ENCODE peak calls at places on chromosomes 7 and 10, in ten cellular contexts. K is right cardiac atrium; I is CD8-positive, alpha-beta T cell; P is adrenal gland; G is CD4-positive, alpha-beta memory T cell; N is A549; W is ovary; A is BE2C; Y is H9; U is heart right ventricle. O is an unnamed sample. For H3K4me1, the result is how much of the 10 kb centered on the place peaks cover.

GRCh38 chr10:124680675-124681074 is 63.5 kb downstream of the FAM53B start:
- DNase-seq in I (no peak), N (no peak), P (peak), W (no peak), A (no peak), K (peak), U (no peak), G (no peak), Y (no peak), O (no peak)

GRCh38 chr7:27078616-27079233 is 17.1 kb downstream of the HOXA1 start:
- DNase-seq in A (no peak), G (no peak), I (no peak), N (no peak), P (no peak), Y (no peak), U (no peak), K (no peak), W (no peak), O (no peak)

GRCh38 chr7:140597425-140597949 is 43.1 kb downstream of the DENND2A start:
- DNase-seq in W (peak), N (no peak), P (no peak), Y (no peak), U (peak), A (no peak), G (no peak), I (no peak), K (peak), O (no peak)

GRCh38 chr10:1198453-1199344 is 142.5 kb downstream of the WDR37 start:
- DNase-seq in A (no peak), N (no peak), W (no peak), U (no peak), I (no peak), Y (peak), P (no peak), G (no peak), K (no peak), O (no peak)

GRCh38 chr10:4851846-4852245 is 25.8 kb downstream of the AKR1E2 start:
- DNase-seq in Y (no peak), U (peak), W (no peak), I (no peak), A (no peak), P (no peak), N (no peak), G (no peak), K (peak), O (no peak)

GRCh38 chr10:30980951-30981616 is 50.6 kb downstream of the ZNF438 start:
- DNase-seq in K (peak), I (no peak), A (no peak), N (no peak), W (peak), Y (no peak), G (no peak), U (peak), P (peak), O (peak)

GRCh38 chr7:43669286-43670081 is 59.8 kb downstream of the COA1 start:
- DNase-seq in U (no peak), P (no peak), A (no peak), G (peak), Y (peak), W (no peak), N (no peak), K (no peak), I (no peak), O (no peak)

GRCh38 chr7:122850528-122850927 is 35.7 kb downstream of the CADPS2 start:
- DNase-seq in G (no peak), I (no peak), A (no peak), W (no peak), Y (no peak), N (no peak), P (no peak), K (no peak), U (no peak), O (no peak)

GRCh38 chr10:67818323-67818722 is 19.7 kb downstream of the DNAJC12 start:
- DNase-seq in I (no peak), A (no peak), P (no peak), Y (no peak), W (no peak), N (peak), U (no peak), K (no peak), G (no peak), O (no peak)

GRCh38 chr7:140494877-140495276 is 15.6 kb upstream of the MKRN1 start:
- DNase-seq in K (peak), Y (no peak), I (no peak), A (no peak), P (no peak), W (no peak), G (no peak), U (no peak), N (no peak), O (no peak)

GRCh38 chr10:84668186-84668763 is 339.9 kb downstream of the CCSER2 start:
- DNase-seq in I (no peak), P (no peak), K (no peak), U (no peak), G (no peak), N (no peak), Y (no peak), A (no peak), W (no peak), O (no peak)

GRCh38 chr10:49104323-49104722 is 11.0 kb downstream of the VSTM4 start:
- DNase-seq in P (no peak), K (peak), G (no peak), U (no peak), W (no peak), N (no peak), I (no peak), A (no peak), Y (no peak), O (no peak)

GRCh38 chr10:70619271-70620019 is 16.9 kb upstream of the PRF1 start:
- DNase-seq in P (no peak), G (no peak), I (no peak), W (no peak), N (peak), K (no peak), U (no peak), A (no peak), Y (no peak), O (no peak)

GRCh38 chr7:120743128-120743527 is 114.8 kb downstream of the TSPAN12 start:
- DNase-seq in A (no peak), W (no peak), K (no peak), P (no peak), I (no peak), G (no peak), U (no peak), N (no peak), Y (no peak), O (no peak)

GRCh38 chr10:110859947-110860376 is 11.8 kb upstream of the PDCD4 start:
- DNase-seq in N (no peak), G (no peak), U (no peak), W (no peak), K (no peak), I (no peak), P (no peak), Y (no peak), A (no peak), O (no peak)

GRCh38 chr10:57844387-57844998 is 423.2 kb downstream of the IPMK start:
- DNase-seq in Y (no peak), I (no peak), P (no peak), N (no peak), U (no peak), G (no peak), W (no peak), A (no peak), K (no peak), O (no peak)

GRCh38 chr7:131212114-131212513 is 115.6 kb upstream of the MKLN1 start:
- DNase-seq in K (no peak), W (no peak), I (no peak), A (no peak), U (no peak), Y (peak), P (no peak), G (no peak), N (no peak), O (no peak)

DNA sequence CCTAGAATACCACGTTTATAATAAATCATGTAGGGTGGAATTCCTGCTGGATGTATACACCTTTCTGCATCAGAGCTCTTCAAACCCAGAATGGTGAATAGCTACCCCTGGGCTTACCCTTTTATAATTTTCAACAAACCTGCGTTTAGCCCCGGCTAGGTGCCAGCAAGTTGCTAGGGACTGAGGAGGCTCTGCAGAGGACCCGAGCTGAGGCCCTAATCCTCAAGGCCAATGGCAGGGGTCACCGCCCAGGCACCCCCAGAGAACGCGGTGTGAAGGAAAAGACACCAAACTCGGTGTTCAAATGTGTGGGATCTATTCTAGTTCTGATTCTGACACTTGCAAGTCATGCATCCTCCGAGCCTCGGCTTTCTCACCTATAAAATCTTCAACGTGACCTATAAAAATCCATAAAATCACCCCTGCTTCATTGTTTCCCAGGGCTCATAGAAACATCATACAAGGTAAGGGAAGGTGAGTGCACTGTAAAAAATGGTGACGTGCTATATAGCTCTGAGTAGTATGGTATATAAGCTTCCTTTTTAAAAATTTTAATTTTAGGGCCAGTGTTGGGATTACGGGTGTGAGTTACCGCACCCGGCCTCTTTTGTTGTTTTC is 2.5 kb upstream of the ANXA11 start:
- DNase-seq in G (no peak), W (no peak), N (peak), Y (no peak), I (no peak), A (no peak), U (no peak), P (no peak), K (no peak), O (no peak)
- H3K4me1 ChIP-seq in G (under half), W (under half), N (under half), Y (under half), I (under half), A (under half), U (under half), P (under half), K (under half), O (under half)

DNA sequence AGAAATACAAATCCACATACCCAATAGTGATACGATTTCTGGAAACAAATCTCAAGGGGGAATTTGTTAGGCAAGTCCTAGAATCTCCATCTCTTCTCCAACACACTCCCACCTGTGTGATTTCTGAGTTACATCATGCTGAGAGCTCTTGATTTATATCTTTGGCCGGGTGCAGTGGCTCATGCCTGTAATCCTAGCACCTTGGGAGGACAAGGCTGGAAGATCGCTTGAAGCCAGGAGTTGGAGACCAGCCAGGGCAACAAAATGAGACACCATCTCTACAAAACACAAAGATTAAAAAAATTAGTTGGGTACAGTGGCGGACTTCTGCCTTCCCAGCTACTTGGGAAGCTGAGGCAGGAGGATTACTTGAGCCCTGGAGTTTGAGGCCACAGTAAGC is 1.5 kb upstream of the MTPN start:
- DNase-seq in Y (no peak), U (no peak), G (no peak), W (no peak), K (no peak), I (no peak), N (no peak), A (no peak), P (no peak), O (no peak)
- H3K4me1 ChIP-seq in Y (under half), U (under half), G (half or more), W (under half), K (under half), I (half or more), N (under half), A (under half), P (under half), O (under half)

DNA sequence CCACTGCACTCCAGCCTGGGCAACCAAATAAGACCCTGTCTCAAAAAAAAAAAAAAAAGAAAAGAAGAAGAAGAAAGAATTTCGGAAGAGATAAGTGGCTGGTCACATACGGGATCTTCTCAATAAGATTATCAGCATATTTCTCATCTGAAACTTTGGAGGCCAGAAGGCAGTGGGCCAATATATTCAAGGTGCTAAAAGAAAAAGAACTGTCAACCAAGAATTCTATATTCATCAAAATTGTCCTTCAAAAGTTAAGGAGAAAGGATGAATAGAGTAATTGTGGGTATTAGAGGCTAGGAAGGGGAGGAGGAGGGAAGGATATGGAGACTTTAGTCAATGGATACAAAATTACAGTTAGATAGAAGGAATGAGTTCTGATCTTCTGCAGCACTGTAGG is 43.9 kb upstream of the NANOS1 start:
- DNase-seq in G (no peak), A (no peak), Y (no peak), N (no peak), P (no peak), I (no peak), W (no peak), U (no peak), K (no peak), O (no peak)
- H3K4me1 ChIP-seq in G (under half), A (under half), Y (under half), N (under half), P (under half), I (under half), W (under half), U (under half), K (under half), O (under half)

GRCh38 chr7:99125505-99125865 is 18.4 kb downstream of the SMURF1 start:
- DNase-seq in G (no peak), Y (no peak), P (no peak), K (no peak), W (no peak), A (no peak), N (no peak), I (no peak), U (no peak), O (no peak)

GRCh38 chr7:99123571-99124033 is 20.3 kb downstream of the SMURF1 start:
- DNase-seq in P (no peak), N (no peak), K (no peak), W (no peak), Y (no peak), A (no peak), U (no peak), I (no peak), G (no peak), O (no peak)

GRCh38 chr7:99124236-99124635 is 19.7 kb downstream of the SMURF1 start:
- DNase-seq in A (no peak), N (no peak), U (no peak), Y (no peak), W (no peak), K (no peak), P (no peak), I (no peak), G (no peak), O (peak)

GRCh38 chr7:99122762-99123161 is 21.1 kb downstream of the SMURF1 start:
- DNase-seq in K (no peak), I (no peak), G (no peak), N (no peak), A (no peak), P (no peak), U (no peak), Y (no peak), W (no peak), O (no peak)

GRCh38 chr7:99124636-99125504 is 19.0 kb downstream of the SMURF1 start:
- DNase-seq in U (no peak), G (no peak), N (no peak), W (no peak), A (no peak), Y (no peak), P (no peak), K (no peak), I (no peak), O (no peak)
- H3K4me1 ChIP-seq in U (under half), G (under half), N (half or more), W (under half), A (under half), Y (under half), P (under half), K (under half), I (under half), O (under half)

GRCh38 chr7:143388491-143389101 is 7.5 kb downstream of the ZYX start:
- DNase-seq in A (no peak), I (no peak), K (no peak), U (no peak), G (no peak), P (no peak), W (no peak), Y (peak), N (no peak), O (no peak)
- H3K4me1 ChIP-seq in A (under half), I (under half), K (under half), U (under half), G (under half), P (under half), W (under half), Y (under half), N (under half), O (under half)

O was measured in thyroid gland.